ENCODE peak calls at places on chromosomes 13 and 19, in four cellular contexts. W, A, Z and S are unnamed samples.

GRCh38 chr13:52348983-52349780 is 56.8 kb downstream of the THSD1 start:
- DNase-seq in W (no peak), A (no peak), Z (no peak), S (no peak)

GRCh38 chr19:54660967-54661366 is 1.8 kb upstream of the LILRB4 start:
- DNase-seq in W (no peak), A (no peak), Z (no peak), S (no peak)

GRCh38 chr13:97568850-97569249 is 134.9 kb downstream of the RAP2A start:
- DNase-seq in W (no peak), A (no peak), Z (no peak), S (no peak)

GRCh38 chr13:31595568-31595967 is 143.8 kb upstream of the RXFP2 start:
- DNase-seq in W (no peak), A (no peak), Z (no peak), S (no peak)

GRCh38 chr19:35220315-35220921 is 8.1 kb downstream of the FAM187B start:
- DNase-seq in W (no peak), A (no peak), Z (no peak), S (no peak)

GRCh38 chr19:47514151-47514868 is 553 bp downstream of the NAPA start:
- DNase-seq in W (no peak), A (no peak), Z (no peak), S (no peak)

GRCh38 chr13:99721606-99722384 is 220.5 kb downstream of the TM9SF2 start:
- DNase-seq in W (no peak), A (no peak), Z (no peak), S (no peak)

GRCh38 chr19:43809762-43810696 is 7.8 kb upstream of the LYPD5 start:
- DNase-seq in W (no peak), A (no peak), Z (no peak), S (no peak)

GRCh38 chr13:99417151-99417820 is 84.0 kb upstream of the TM9SF2 start:
- DNase-seq in W (no peak), A (no peak), Z (no peak), S (no peak)

GRCh38 chr13:80337011-80337688 is 3.8 kb downstream of the SPRY2 start:
- DNase-seq in W (no peak), A (peak; percentile 12), Z (no peak), S (no peak)

GRCh38 chr13:45621950-45622349 is 6.4 kb upstream of the ERICH6B start:
- DNase-seq in W (no peak), A (no peak), Z (no peak), S (no peak)

GRCh38 chr13:35768551-35768950 is 292.1 kb upstream of the MAB21L1 start:
- DNase-seq in W (no peak), A (no peak), Z (no peak), S (no peak)

GRCh38 chr13:19632915-19633339 is 532 bp upstream of the MPHOSPH8 start:
- DNase-seq in W (no peak), A (no peak), Z (no peak), S (no peak)

GRCh38 chr19:3701200-3701599 is 932 bp upstream of the PIP5K1C start:
- DNase-seq in W (no peak), A (no peak), Z (no peak), S (no peak)

GRCh38 chr13:32726374-32727037 is 140.3 kb downstream of the PDS5B start:
- DNase-seq in W (no peak), A (no peak), Z (no peak), S (no peak)

GRCh38 chr19:47023448-47023794 is 3.8 kb downstream of the NPAS1 start:
- DNase-seq in W (no peak), A (no peak), Z (no peak), S (no peak)

GRCh38 chr13:65932587-65933239 is 1297.4 kb downstream of the PCDH9 start:
- DNase-seq in W (no peak), A (no peak), Z (no peak), S (no peak)

GRCh38 chr13:80921971-80922370 is 581.0 kb upstream of the SPRY2 start:
- DNase-seq in W (no peak), A (no peak), Z (no peak), S (no peak)

GRCh38 chr13:113796211-113796875 is 37.3 kb downstream of the TMEM255B start:
- DNase-seq in W (no peak), A (no peak), Z (no peak), S (no peak)

GRCh38 chr19:50835785-50836542 is 2.6 kb upstream of the KLK15 start:
- DNase-seq in W (peak; percentile 64), A (peak; percentile 83), Z (peak; percentile 93), S (peak; percentile 93)

GRCh38 chr19:8811315-8812172 is 20.6 kb downstream of the ZNF558 start:
- DNase-seq in W (no peak), A (no peak), Z (no peak), S (no peak)

GRCh38 chr13:48194392-48194754 is 38.6 kb upstream of the ITM2B start:
- DNase-seq in W (no peak), A (no peak), Z (no peak), S (no peak)

GRCh38 chr19:3868770-3869456 is at the start of gene ZFR2:
- DNase-seq in W (no peak), A (peak; percentile 20), Z (peak; percentile 28), S (no peak)

GRCh38 chr19:51010066-51010795 is 8.8 kb upstream of the KLK8 start:
- DNase-seq in W (no peak), A (no peak), Z (no peak), S (no peak)

GRCh38 chr13:36847541-36848045 is 28.6 kb downstream of the RFXAP start:
- DNase-seq in W (no peak), A (no peak), Z (no peak), S (no peak)

GRCh38 chr19:19752760-19753403 is 20.0 kb upstream of the ZNF14 start:
- DNase-seq in W (no peak), A (no peak), Z (no peak), S (no peak)

GRCh38 chr13:102913924-102914628 is 68.2 kb downstream of the ERCC5 start:
- DNase-seq in W (no peak), A (no peak), Z (no peak), S (no peak)

GRCh38 chr13:29849071-29849541 is 1.3 kb downstream of the UBL3 start:
- DNase-seq in W (peak; percentile 20), A (no peak), Z (no peak), S (no peak)

GRCh38 chr13:62483774-62484173 is 1068.1 kb upstream of the PCDH20 start:
- DNase-seq in W (no peak), A (no peak), Z (no peak), S (no peak)

GRCh38 chr13:24042710-24043440 is 117.6 kb upstream of the SPATA13 start:
- DNase-seq in W (no peak), A (no peak), Z (no peak), S (no peak)

GRCh38 chr13:29991343-29991742 is 140.9 kb upstream of the UBL3 start:
- DNase-seq in W (no peak), A (no peak), Z (no peak), S (no peak)

GRCh38 chr13:51800456-51800855 is 3.5 kb downstream of the DHRS12 start:
- DNase-seq in W (no peak), A (no peak), Z (no peak), S (no peak)

GRCh38 chr13:93794197-93794885 is 567.7 kb downstream of the GPC6 start:
- DNase-seq in W (no peak), A (no peak), Z (no peak), S (no peak)

GRCh38 chr13:113759525-113760137 is 605 bp downstream of the TMEM255B start:
- DNase-seq in W (peak; percentile 52), A (no peak), Z (no peak), S (no peak)

GRCh38 chr13:73544175-73544574 is 485.4 kb downstream of the KLF5 start:
- DNase-seq in W (no peak), A (no peak), Z (no peak), S (no peak)
- TF ChIP-seq CTCF in W (no peak), A (no peak), Z (peak; percentile 23), S (no peak)

DNA sequence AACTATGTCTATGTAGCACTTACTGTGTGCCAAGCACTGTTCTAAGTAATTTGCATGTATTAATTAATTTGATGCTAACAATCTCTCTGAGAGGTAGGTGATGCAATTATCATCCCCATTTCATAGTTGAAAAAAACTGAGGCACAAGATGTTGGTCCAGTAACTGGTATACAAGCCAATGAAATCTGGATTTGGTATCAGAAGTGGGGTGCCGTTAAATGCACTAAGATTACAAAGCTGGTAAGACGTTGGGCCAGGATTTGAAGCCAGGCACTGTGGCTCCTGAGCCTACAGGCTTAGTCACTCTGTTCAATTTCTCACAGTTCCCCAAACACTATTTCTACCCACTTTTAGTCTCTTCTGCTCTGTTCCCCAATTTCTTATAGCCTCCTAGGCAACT is 70.4 kb upstream of the CACNA1A start:
- DNase-seq in W (no peak), A (no peak), Z (no peak), S (no peak)
- TF ChIP-seq CTCF in W (no peak), A (no peak), Z (no peak), S (no peak)

DNA sequence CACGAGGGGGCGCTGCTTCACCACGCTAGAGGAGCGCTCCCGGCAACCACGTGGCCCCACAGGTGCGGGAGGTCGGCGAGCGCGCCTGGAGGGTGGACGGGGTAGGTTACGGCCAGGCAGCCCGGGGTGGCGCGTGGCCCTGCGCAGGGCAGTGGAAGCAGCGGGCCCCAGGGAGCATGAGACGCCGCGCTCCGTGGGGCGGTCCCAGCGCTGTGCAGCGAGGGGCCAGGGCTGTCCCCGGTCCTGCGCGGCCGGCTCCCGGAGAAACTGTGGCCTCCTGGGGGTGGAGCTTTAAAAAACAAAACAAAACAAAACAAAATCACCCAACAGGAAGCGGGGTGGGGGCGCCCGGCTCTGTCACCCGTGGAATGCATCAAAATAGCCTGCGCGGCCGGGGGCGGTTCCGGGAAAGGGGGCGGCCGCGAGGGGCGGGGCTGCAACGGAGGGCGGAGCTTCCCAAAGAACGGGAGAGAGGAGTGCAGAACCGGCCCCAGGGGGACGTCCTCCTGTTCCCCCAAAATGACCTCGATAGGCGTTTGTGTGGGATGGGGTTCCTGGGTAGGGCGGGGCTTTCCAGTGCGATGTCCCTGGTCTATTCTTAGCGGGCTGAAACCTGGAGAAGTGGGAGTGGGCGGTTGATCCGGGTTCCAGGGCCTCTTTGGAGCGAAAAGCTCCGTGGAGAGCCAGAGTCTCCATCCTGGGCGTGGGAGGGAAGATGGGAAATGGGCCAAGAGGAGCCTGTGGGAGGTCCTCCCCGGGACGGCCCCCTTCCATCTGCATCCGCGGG is 27.3 kb downstream of the NUMBL start:
- DNase-seq in W (peak; percentile 93), A (peak; percentile 96), Z (peak; percentile 90), S (peak; percentile 85)
- TF ChIP-seq CTCF in W (peak; percentile 99), A (peak; percentile 98), Z (peak; percentile 97), S (no peak)

GRCh38 chr19:38647368-38647965 is at the start of gene ACTN4:
- DNase-seq in W (peak; percentile 100), A (peak; percentile 100), Z (peak; percentile 100), S (peak; percentile 94)

GRCh38 chr19:38650180-38650775 is 2.8 kb downstream of the ACTN4 start:
- DNase-seq in W (no peak), A (no peak), Z (no peak), S (no peak)

GRCh38 chr19:38649305-38650179 is 2.1 kb downstream of the ACTN4 start:
- DNase-seq in W (peak; percentile 58), A (no peak), Z (no peak), S (no peak)

GRCh38 chr19:38647966-38648788 is 728 bp downstream of the ACTN4 start:
- DNase-seq in W (no peak), A (no peak), Z (no peak), S (no peak)

DNA sequence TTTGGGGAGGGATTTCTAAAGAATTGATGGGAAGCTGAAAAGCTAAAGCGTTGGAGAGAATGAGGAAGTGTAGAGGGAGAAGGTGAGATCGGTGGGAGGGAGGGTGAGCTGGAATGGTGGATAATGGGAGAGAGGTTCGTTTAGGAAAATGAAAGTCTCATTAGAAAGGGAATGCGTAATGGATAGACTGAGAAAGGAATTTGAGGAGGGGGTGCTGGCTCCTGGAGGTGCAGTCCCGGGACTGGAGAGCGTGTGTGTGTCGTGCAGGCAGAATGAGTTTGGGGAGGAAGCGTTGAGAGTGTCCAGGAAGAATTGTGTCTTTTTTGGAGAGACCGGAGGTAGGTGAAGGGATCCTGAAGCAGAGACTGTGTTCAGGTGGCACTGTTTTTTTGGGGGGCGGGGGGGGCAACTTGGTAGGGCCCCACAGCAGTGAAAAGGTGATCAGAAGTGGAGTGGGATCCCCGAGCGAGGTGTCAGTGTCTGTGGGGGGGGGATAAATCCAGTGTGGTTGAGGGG is 1.4 kb downstream of the ACTN4 start:
- DNase-seq in W (no peak), A (no peak), Z (no peak), S (no peak)
- TF ChIP-seq CTCF in W (no peak), A (no peak), Z (no peak), S (no peak)